ENCODE peak calls at places on chromosomes 4 and X, in four cellular contexts. D is cardiac muscle cell, Q is heart right ventricle, J is upper lobe of right lung. R is an unnamed sample. For H3K9me3, the result is how much of the 10 kb centered on the place peaks cover.

GRCh38 chr4:36138221-36138620 is 106.1 kb downstream of the ARAP2 start:
- DNase-seq in J (no peak), D (peak), Q (no peak), R (no peak)

GRCh38 chrX:104913348-104913747 is 307.1 kb downstream of the TEX13A start:
- DNase-seq in J (no peak), D (peak), Q (no peak), R (no peak)

GRCh38 chr4:158915683-158916241 is 146.9 kb downstream of the FNIP2 start:
- DNase-seq in J (no peak), D (no peak), Q (no peak), R (no peak)

GRCh38 chrX:149962859-149963757 is 24.8 kb upstream of the EOLA2 start:
- DNase-seq in Q (no peak), J (no peak), D (peak), R (no peak)

GRCh38 chr4:3403104-3403906 is 38.5 kb upstream of the HGFAC start:
- DNase-seq in Q (peak), D (no peak), J (no peak), R (no peak)

GRCh38 chr4:30471861-30472260 is 248.3 kb upstream of the PCDH7 start:
- DNase-seq in Q (no peak), D (no peak), J (no peak), R (no peak)

GRCh38 chr4:2761035-2761923 is 5.1 kb upstream of the TNIP2 start:
- DNase-seq in D (peak), Q (no peak), J (peak), R (no peak)

GRCh38 chr4:8351931-8352367 is 82.4 kb downstream of the HTRA3 start:
- DNase-seq in J (peak), D (peak), Q (no peak), R (no peak)

GRCh38 chr4:15373363-15373762 is 54.5 kb upstream of the C1QTNF7 start:
- DNase-seq in Q (no peak), J (no peak), D (no peak), R (no peak)

GRCh38 chrX:66872771-66873170 is 233.9 kb upstream of the EDA2R start:
- DNase-seq in D (no peak), Q (no peak), J (no peak), R (no peak)

GRCh38 chrX:39437670-39438441 is 636.6 kb downstream of the MID1IP1 start:
- DNase-seq in Q (no peak), J (no peak), D (no peak), R (no peak)

GRCh38 chr4:173765731-173766130 is 235.7 kb upstream of the HAND2 start:
- DNase-seq in J (no peak), D (no peak), Q (no peak), R (no peak)

GRCh38 chrX:106932960-106933537 is 12.8 kb downstream of the CLDN2 start:
- DNase-seq in J (no peak), Q (no peak), D (peak), R (no peak)

GRCh38 chr4:7876096-7876993 is 63.3 kb downstream of the AFAP1 start:
- DNase-seq in D (peak), J (no peak), Q (no peak), R (peak)

GRCh38 chrX:133849676-133850075 is 135.7 kb downstream of the GPC3 start:
- DNase-seq in D (no peak), J (no peak), Q (no peak), R (no peak)

GRCh38 chr4:107265859-107266258 is 229.7 kb upstream of the DKK2 start:
- DNase-seq in Q (no peak), D (no peak), J (no peak), R (no peak)

GRCh38 chr4:85720736-85721135 is 245.8 kb downstream of the ARHGAP24 start:
- DNase-seq in J (no peak), D (peak), Q (no peak), R (no peak)

GRCh38 chrX:139882299-139882698 is 50.6 kb downstream of the ATP11C start:
- DNase-seq in Q (no peak), J (no peak), D (peak), R (no peak)

GRCh38 chrX:31608651-31609050 is 536.8 kb upstream of the FTHL17 start:
- DNase-seq in D (no peak), J (no peak), Q (no peak), R (no peak)

GRCh38 chrX:38880460-38880859 is 79.2 kb downstream of the MID1IP1 start:
- DNase-seq in J (no peak), Q (no peak), D (no peak), R (no peak)

GRCh38 chr4:1252928-1253492 is 4.1 kb upstream of the CTBP1 start:
- DNase-seq in J (no peak), D (no peak), Q (no peak), R (no peak)

GRCh38 chr4:1255699-1256098 is 6.8 kb upstream of the CTBP1 start:
- DNase-seq in Q (no peak), D (no peak), J (no peak), R (no peak)

GRCh38 chr4:1258457-1258856 is 9.5 kb upstream of the CTBP1 start:
- DNase-seq in D (no peak), Q (no peak), J (no peak), R (no peak)

GRCh38 chr4:1253831-1254230 is 4.9 kb upstream of the CTBP1 start:
- DNase-seq in J (no peak), D (no peak), Q (no peak), R (no peak)

GRCh38 chr4:1255151-1255550 is 6.2 kb upstream of the CTBP1 start:
- DNase-seq in J (no peak), D (no peak), Q (no peak), R (no peak)
- H3K9me3 ChIP-seq in J (under half), D (under half), Q (under half), R (under half)

DNA sequence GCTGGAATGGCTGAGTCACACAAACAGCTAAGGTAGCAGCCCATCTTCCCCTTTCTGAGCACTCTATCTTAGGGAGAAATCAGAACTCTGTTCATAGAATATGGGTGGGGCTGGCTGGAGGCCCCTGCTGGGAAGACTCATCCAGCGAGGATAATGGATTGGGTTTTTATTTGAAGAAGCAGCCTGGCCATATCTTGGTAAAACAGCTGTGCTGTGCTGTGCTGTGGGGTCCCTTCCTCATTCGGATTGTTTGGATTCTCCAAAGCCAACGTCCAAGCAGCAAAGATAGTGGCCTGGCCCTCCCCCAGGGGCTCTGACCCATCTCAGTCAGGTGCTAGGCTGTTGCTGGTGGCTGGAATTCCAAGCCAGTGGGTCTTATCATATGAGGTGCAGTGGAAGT is 63.8 kb downstream of the ZNF718 start:
- DNase-seq in J (no peak), Q (no peak), D (no peak), R (no peak)
- H3K9me3 ChIP-seq in J (under half), Q (half or more), D (under half), R (under half)

GRCh38 chrX:26783512-26784225 is 567.7 kb downstream of the MAGEB5 start:
- DNase-seq in J (no peak), Q (no peak), D (peak), R (no peak)

GRCh38 chrX:26778320-26778888 is 562.4 kb downstream of the MAGEB5 start:
- DNase-seq in Q (no peak), D (no peak), J (no peak), R (no peak)
- H3K9me3 ChIP-seq in Q (under half), D (under half), J (under half), R (under half)

GRCh38 chr4:116018831-116019230 is 905.4 kb upstream of the NDST4 start:
- DNase-seq in D (no peak), Q (no peak), J (no peak), R (no peak)

GRCh38 chr4:116020141-116020722 is 906.8 kb upstream of the NDST4 start:
- DNase-seq in J (no peak), D (no peak), Q (no peak), R (no peak)

GRCh38 chr4:116015062-116015461 is 901.6 kb upstream of the NDST4 start:
- DNase-seq in J (no peak), Q (no peak), D (no peak), R (no peak)

GRCh38 chr4:116016201-116016600 is 902.8 kb upstream of the NDST4 start:
- DNase-seq in Q (no peak), J (no peak), D (peak), R (no peak)

GRCh38 chr4:116015549-116015948 is 902.1 kb upstream of the NDST4 start:
- DNase-seq in J (no peak), Q (no peak), D (no peak), R (no peak)
- H3K9me3 ChIP-seq in J (under half), Q (half or more), D (under half), R (under half)

R was measured in T-helper 17 cell.